ENCODE peak calls at places on chromosomes 5 and 9, in four cellular contexts. X, Z, T and L are unnamed samples.

GRCh38 chr5:96220610-96221390 is 212.2 kb downstream of the PCSK1 start:
- DNase-seq in X (peak), Z (no peak), T (no peak), L (no peak)

GRCh38 chr5:109143001-109143400 is 266.8 kb downstream of the PJA2 start:
- DNase-seq in X (peak), Z (no peak), T (no peak), L (no peak)

GRCh38 chr9:37464426-37465248 is 613 bp downstream of the ZBTB5 start:
- DNase-seq in X (peak), Z (no peak), T (no peak), L (no peak)

GRCh38 chr9:130240410-130241197 is 25.0 kb upstream of the HMCN2 start:
- DNase-seq in X (peak), Z (peak), T (no peak), L (peak)

GRCh38 chr5:10885026-10885425 is 124.0 kb upstream of the DAP start:
- DNase-seq in X (peak), Z (no peak), T (no peak), L (no peak)

GRCh38 chr5:139761057-139761450 is 34.6 kb upstream of the PSD2 start:
- DNase-seq in X (no peak), Z (no peak), T (no peak), L (no peak)

GRCh38 chr9:121253162-121253561 is 14.8 kb upstream of the GSN start:
- DNase-seq in X (no peak), Z (no peak), T (no peak), L (no peak)

GRCh38 chr5:175867587-175868347 is 3.6 kb upstream of the CPLX2 start:
- DNase-seq in X (no peak), Z (peak), T (no peak), L (no peak)

GRCh38 chr5:57816108-57816507 is 333.5 kb upstream of the ACTBL2 start:
- DNase-seq in X (peak), Z (peak), T (peak), L (no peak)

GRCh38 chr5:15203376-15203775 is 296.6 kb upstream of the FBXL7 start:
- DNase-seq in X (peak), Z (no peak), T (no peak), L (no peak)

GRCh38 chr5:122845253-122846050 is at the start of gene SNX24:
- DNase-seq in X (peak), Z (peak), T (peak), L (peak)

GRCh38 chr9:136964171-136964689 is 12.2 kb downstream of the LCN12 start:
- DNase-seq in X (no peak), Z (no peak), T (no peak), L (no peak)

GRCh38 chr9:89357331-89358197 is 39.3 kb downstream of the SECISBP2 start:
- DNase-seq in X (no peak), Z (no peak), T (no peak), L (no peak)

GRCh38 chr5:151615431-151615830 is 24.3 kb upstream of the FAT2 start:
- DNase-seq in X (no peak), Z (no peak), T (no peak), L (no peak)

GRCh38 chr5:83011990-83012389 is 65.2 kb downstream of the TMEM167A start:
- DNase-seq in X (no peak), Z (no peak), T (no peak), L (no peak)

GRCh38 chr5:123709422-123709821 is 197.4 kb downstream of the CSNK1G3 start:
- DNase-seq in X (no peak), Z (no peak), T (no peak), L (no peak)

GRCh38 chr5:117889592-117889991 is 1098.8 kb downstream of the DTWD2 start:
- DNase-seq in X (peak), Z (no peak), T (no peak), L (no peak)

GRCh38 chr5:149015561-149015960 is 47.3 kb downstream of the SH3TC2 start:
- DNase-seq in X (no peak), Z (no peak), T (no peak), L (no peak)

GRCh38 chr9:121399883-121400607 is 30.0 kb upstream of the STOM start:
- DNase-seq in X (peak), Z (no peak), T (no peak), L (peak)

GRCh38 chr5:91397791-91398190 is 14.7 kb upstream of the ARRDC3 start:
- DNase-seq in X (no peak), Z (no peak), T (no peak), L (no peak)

GRCh38 chr5:136042156-136042555 is 13.4 kb downstream of the TGFBI start:
- DNase-seq in X (no peak), Z (no peak), T (no peak), L (no peak)

GRCh38 chr5:3734621-3735020 is 139.0 kb downstream of the IRX1 start:
- DNase-seq in X (no peak), Z (no peak), T (no peak), L (no peak)

GRCh38 chr9:89864257-89864656 is 259.4 kb downstream of the GADD45G start:
- DNase-seq in X (no peak), Z (no peak), T (no peak), L (no peak)

GRCh38 chr9:99231708-99232107 is 9.6 kb downstream of the SEC61B start:
- DNase-seq in X (peak), Z (no peak), T (no peak), L (no peak)

GRCh38 chr5:56211298-56211865 is 21.7 kb downstream of the ANKRD55 start:
- DNase-seq in X (peak), Z (no peak), T (no peak), L (peak)
- H2BK12ac ChIP-seq in X (peak), Z (no peak), T (no peak), L (no peak)

GRCh38 chr5:173287086-173287485 is 41.1 kb downstream of the STC2 start:
- DNase-seq in X (no peak), Z (no peak), T (no peak), L (no peak)

GRCh38 chr5:173281910-173282309 is 46.3 kb downstream of the STC2 start:
- DNase-seq in X (peak), Z (peak), T (peak), L (no peak)

GRCh38 chr5:173279166-173279565 is 44.2 kb upstream of the NKX2-5 start:
- DNase-seq in X (no peak), Z (no peak), T (no peak), L (no peak)

GRCh38 chr5:173282916-173283315 is 45.3 kb downstream of the STC2 start:
- DNase-seq in X (no peak), Z (no peak), T (no peak), L (no peak)

GRCh38 chr5:173283318-173284288 is 44.6 kb downstream of the STC2 start:
- DNase-seq in X (peak), Z (peak), T (peak), L (no peak)
- H2AFZ ChIP-seq in X (peak), Z (peak), T (peak), L (peak)

DNA sequence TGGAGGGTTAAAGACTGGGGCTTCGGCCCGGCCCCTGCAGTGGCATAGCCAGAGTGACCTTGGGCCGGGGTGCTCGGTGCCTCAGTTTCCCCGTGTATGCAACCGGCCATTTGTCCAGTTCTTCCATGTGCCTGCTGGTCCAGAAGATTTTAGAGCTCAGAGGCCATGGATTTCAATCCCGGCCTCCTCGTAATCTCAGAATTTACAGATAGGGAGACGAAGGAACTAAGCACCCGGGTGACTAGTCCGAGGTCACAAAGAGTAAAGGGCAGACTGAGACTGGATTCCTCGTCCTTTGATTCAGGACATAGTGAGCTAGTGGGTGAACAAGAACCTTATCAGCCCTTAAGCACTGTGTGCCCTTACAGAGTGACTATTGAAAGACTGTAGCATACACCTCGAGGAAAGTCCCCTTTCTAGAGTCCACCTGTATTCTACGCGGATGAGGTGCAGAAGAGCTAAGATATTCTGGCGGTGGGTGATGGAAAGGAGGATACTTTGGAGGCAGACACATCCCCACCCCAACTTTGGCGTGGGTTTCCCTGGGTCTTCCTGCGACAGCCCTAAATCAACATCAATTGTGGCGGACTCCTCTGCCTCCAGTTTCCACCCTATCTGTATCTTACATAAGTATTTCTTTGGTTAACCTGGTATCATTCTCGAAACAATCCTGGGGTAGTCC is 597 bp downstream of the SLC31A1 start:
- DNase-seq in X (peak), Z (no peak), T (no peak), L (peak)
- H4K91ac ChIP-seq in X (no peak), Z (no peak), T (no peak), L (no peak)

DNA sequence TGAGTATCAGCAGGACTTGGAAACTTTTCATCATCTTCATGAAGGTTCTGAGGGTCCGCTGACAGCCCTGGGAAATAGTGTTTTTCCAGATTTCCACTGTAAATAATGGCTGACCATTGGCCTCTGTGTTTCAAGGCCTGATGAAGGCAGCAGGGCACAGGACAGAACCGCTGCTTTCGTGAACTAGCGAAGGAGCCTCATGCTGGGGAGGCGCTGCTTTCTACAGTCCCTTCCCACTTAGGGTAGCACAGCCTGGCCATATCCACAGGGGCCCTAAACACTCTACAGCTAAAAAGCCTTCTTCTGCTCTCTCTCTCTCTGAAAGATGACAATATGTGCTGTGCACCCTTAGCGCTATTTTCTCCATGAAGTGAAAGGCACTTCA is 118.2 kb downstream of the MED27 start:
- DNase-seq in X (no peak), Z (no peak), T (no peak), L (no peak)
- H2BK12ac ChIP-seq in X (no peak), Z (no peak), T (no peak), L (no peak)

GRCh38 chr5:79509244-79509880 is 4.6 kb downstream of the HOMER1 start:
- DNase-seq in X (no peak), Z (no peak), T (no peak), L (no peak)

GRCh38 chr5:79512692-79513518 is 1.0 kb downstream of the HOMER1 start:
- DNase-seq in X (peak), Z (peak), T (no peak), L (peak)

GRCh38 chr5:79511945-79512493 is 1.9 kb downstream of the HOMER1 start:
- DNase-seq in X (no peak), Z (no peak), T (no peak), L (no peak)

GRCh38 chr5:79508794-79509193 is 5.1 kb downstream of the HOMER1 start:
- DNase-seq in X (no peak), Z (no peak), T (no peak), L (no peak)

GRCh38 chr5:79510638-79511037 is 3.3 kb downstream of the HOMER1 start:
- DNase-seq in X (no peak), Z (no peak), T (no peak), L (no peak)
- H2AFZ ChIP-seq in X (no peak), Z (no peak), T (no peak), L (no peak)

GRCh38 chr5:98770158-98770910 is 3.1 kb upstream of the RGMB start:
- DNase-seq in X (peak), Z (no peak), T (no peak), L (no peak)
- H4K91ac ChIP-seq in X (no peak), Z (no peak), T (no peak), L (no peak)

GRCh38 chr9:134492281-134492691 is 149.3 kb upstream of the COL5A1 start:
- DNase-seq in X (peak), Z (no peak), T (no peak), L (no peak)

GRCh38 chr9:134491856-134492255 is 149.7 kb upstream of the COL5A1 start:
- DNase-seq in X (no peak), Z (no peak), T (no peak), L (no peak)

GRCh38 chr9:134493471-134494272 is 147.9 kb upstream of the COL5A1 start:
- DNase-seq in X (no peak), Z (no peak), T (no peak), L (no peak)

GRCh38 chr9:134494273-134494815 is 147.3 kb upstream of the COL5A1 start:
- DNase-seq in X (no peak), Z (no peak), T (no peak), L (no peak)

DNA sequence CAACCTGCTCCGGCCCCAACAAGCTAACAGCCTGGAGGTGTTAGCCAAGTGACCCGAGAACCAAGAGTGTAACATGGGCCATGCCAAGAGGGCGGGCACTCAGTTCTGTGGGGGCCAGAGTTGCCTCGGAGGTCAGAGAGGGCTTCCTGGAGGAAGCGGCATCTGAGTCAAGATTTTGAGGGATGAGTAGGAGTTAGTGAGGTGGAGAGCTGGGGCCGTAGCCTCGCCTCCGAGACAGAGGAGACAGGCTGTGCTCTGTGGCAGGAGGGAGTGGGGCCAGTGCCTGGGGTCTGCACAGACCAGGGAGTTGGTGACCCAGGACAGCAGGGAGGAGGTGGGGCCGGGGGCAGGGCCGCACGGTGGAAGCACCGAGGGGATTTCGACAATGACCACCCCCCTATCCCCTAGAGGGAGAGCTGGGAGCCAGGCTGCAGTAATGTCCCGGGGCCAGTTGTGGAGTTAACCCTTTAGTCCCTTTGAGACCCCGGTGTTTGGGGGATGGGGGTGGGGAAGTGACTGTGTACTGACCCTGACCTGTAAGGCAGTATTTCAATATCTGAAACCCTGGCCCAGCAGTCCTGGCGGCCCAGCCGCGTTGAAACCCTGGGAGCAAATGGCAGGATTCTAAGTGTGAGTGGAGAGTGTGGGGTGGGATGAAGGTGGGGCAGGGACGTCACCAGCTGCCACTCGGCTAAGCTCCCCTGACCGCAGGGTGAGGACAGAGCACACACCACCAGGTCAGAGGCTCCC is 148.7 kb upstream of the COL5A1 start:
- DNase-seq in X (peak), Z (no peak), T (no peak), L (no peak)
- H2BK12ac ChIP-seq in X (peak), Z (no peak), T (peak), L (peak)